ENCODE peak calls at places on chromosome 22, in seven cellular contexts. B, C, U, H, S, W and F are unnamed samples.
A peak's percentile ranks its signal among the peaks of the same experiment; 100 is the strongest.

GRCh38 chr22:42877597-42878340 is 20.7 kb upstream of the ARFGAP3 start:
- DNase-seq in W (no peak), H (no peak), U (no peak), B (no peak), S (no peak), C (no peak), F (no peak)

GRCh38 chr22:42855726-42856125 is 1.3 kb downstream of the ARFGAP3 start:
- DNase-seq in B (no peak), U (no peak), C (no peak), W (no peak), H (no peak), S (no peak), F (no peak)

GRCh38 chr22:30411780-30412179 is 13.8 kb upstream of the MTFP1 start:
- DNase-seq in C (no peak), W (no peak), H (no peak), B (no peak), U (no peak), S (no peak), F (no peak)

GRCh38 chr22:27370987-27371386 is 430.6 kb downstream of the MN1 start:
- DNase-seq in H (no peak), C (no peak), B (no peak), W (no peak), S (no peak), U (no peak), F (no peak)

GRCh38 chr22:42190274-42190673 is 59.7 kb upstream of the CYP2D6 start:
- DNase-seq in B (no peak), U (no peak), W (no peak), H (peak; percentile 36), C (no peak), S (no peak), F (no peak)

GRCh38 chr22:26550498-26551033 is 38.3 kb upstream of the TFIP11 start:
- DNase-seq in W (no peak), U (no peak), C (peak; percentile 65), B (no peak), S (peak; percentile 76), H (peak; percentile 95), F (peak; percentile 89)

GRCh38 chr22:23140385-23140784 is 1.4 kb downstream of the RSPH14 start:
- DNase-seq in W (no peak), U (no peak), C (no peak), H (no peak), B (no peak), S (no peak), F (no peak)

GRCh38 chr22:36162127-36163034 is 1.8 kb upstream of the APOL3 start:
- DNase-seq in C (no peak), B (no peak), W (no peak), H (no peak), S (no peak), U (no peak), F (no peak)

GRCh38 chr22:30390974-30391691 is 3.9 kb upstream of the RNF215 start:
- DNase-seq in B (peak; percentile 66), C (peak; percentile 88), H (peak; percentile 58), S (peak; percentile 41), W (no peak), U (peak; percentile 71), F (peak; percentile 61)

GRCh38 chr22:49290711-49291110 is 537.0 kb downstream of the BRD1 start:
- DNase-seq in H (no peak), C (no peak), W (no peak), U (peak; percentile 21), B (no peak), S (no peak), F (no peak)

GRCh38 chr22:23697031-23697970 is 6.5 kb downstream of the RGL4 start:
- DNase-seq in U (no peak), H (no peak), B (no peak), C (no peak), S (no peak), W (no peak), F (no peak)

GRCh38 chr22:19210188-19210587 is 31.7 kb upstream of the SLC25A1 start:
- DNase-seq in B (no peak), S (no peak), C (no peak), U (no peak), W (no peak), H (no peak), F (no peak)

GRCh38 chr22:35457729-35458546 is 58.0 kb downstream of the MCM5 start:
- DNase-seq in C (peak; percentile 48), U (no peak), W (no peak), B (no peak), S (no peak), H (no peak), F (no peak)

GRCh38 chr22:28829358-28830181 is 29.2 kb upstream of the XBP1 start:
- DNase-seq in S (peak; percentile 53), H (peak; percentile 70), W (peak; percentile 89), B (peak; percentile 85), C (peak; percentile 91), U (peak; percentile 68), F (peak; percentile 46)

GRCh38 chr22:23179381-23180294 is 671 bp upstream of the BCR start:
- DNase-seq in B (no peak), S (no peak), H (no peak), U (no peak), W (peak; percentile 78), C (peak; percentile 65), F (no peak)

GRCh38 chr22:36160499-36160942 is at the start of gene APOL3:
- DNase-seq in H (peak; percentile 71), S (no peak), B (no peak), U (no peak), C (no peak), W (peak; percentile 90), F (no peak)

GRCh38 chr22:41699264-41700104 is at the start of gene MEI1:
- DNase-seq in B (peak; percentile 49), W (peak; percentile 91), S (peak; percentile 30), U (peak; percentile 85), H (peak; percentile 56), C (peak; percentile 86), F (no peak)

GRCh38 chr22:35986085-35986484 is 42.5 kb downstream of the RBFOX2 start:
- DNase-seq in B (no peak), H (peak; percentile 49), W (no peak), S (no peak), C (no peak), U (no peak), F (no peak)

GRCh38 chr22:24053481-24054226 is 42.5 kb downstream of the CABIN1 start:
- DNase-seq in C (no peak), B (no peak), U (no peak), H (no peak), S (no peak), W (no peak), F (no peak)

GRCh38 chr22:26597026-26597425 is 7.1 kb upstream of the TPST2 start:
- DNase-seq in W (no peak), H (no peak), S (no peak), U (no peak), C (no peak), B (no peak), F (no peak)

GRCh38 chr22:22974795-22975580 is 87.4 kb downstream of the IGLL5 start:
- DNase-seq in C (no peak), U (no peak), S (no peak), B (no peak), H (no peak), W (no peak), F (no peak)

DNA sequence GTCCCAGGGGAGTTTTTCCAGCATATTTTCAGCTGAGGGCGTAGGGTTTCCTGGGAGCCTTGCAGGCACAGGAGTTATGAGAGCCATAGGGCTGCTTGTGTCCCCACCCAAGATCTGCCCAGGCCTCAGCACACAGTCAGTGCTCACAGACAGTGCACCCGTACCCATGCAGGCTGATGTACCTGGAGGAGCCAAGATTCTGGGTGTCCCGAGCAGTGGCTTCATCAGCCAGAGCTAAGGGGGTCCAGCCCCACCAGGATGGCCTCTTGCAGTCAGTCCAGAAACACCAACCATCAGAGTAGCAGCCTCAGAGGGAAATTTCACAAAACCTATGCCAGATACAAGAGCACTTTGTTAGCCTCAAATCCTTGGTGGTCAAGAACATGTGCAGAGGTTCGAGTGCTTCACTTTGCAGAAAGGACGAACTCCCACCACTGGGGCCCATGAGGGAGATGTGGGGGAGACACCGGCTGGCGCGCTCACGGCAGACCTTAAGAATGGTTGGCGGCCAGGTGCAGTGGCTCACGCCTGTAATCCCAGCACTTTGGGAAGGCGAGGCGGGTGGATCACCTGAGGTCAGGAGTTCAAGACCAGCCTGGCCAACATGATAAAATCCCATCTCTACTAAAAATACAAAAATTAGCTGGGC is 43.8 kb upstream of the RTL6 start:
- DNase-seq in C (peak; percentile 29), W (peak; percentile 32), U (no peak), B (no peak), H (no peak), S (no peak), F (no peak)
- TF ChIP-seq CTCF in C (no peak), W (no peak), U (no peak), B (no peak), H (no peak), S (no peak), F (no peak)

GRCh38 chr22:20247010-20247505 is 21.1 kb downstream of the RTN4R start:
- DNase-seq in S (no peak), U (no peak), C (no peak), W (no peak), H (no peak), B (peak; percentile 30), F (peak; percentile 46)
- TF ChIP-seq CTCF in S (no peak), U (no peak), C (no peak), W (no peak), H (no peak), B (no peak), F (peak; percentile 10)

DNA sequence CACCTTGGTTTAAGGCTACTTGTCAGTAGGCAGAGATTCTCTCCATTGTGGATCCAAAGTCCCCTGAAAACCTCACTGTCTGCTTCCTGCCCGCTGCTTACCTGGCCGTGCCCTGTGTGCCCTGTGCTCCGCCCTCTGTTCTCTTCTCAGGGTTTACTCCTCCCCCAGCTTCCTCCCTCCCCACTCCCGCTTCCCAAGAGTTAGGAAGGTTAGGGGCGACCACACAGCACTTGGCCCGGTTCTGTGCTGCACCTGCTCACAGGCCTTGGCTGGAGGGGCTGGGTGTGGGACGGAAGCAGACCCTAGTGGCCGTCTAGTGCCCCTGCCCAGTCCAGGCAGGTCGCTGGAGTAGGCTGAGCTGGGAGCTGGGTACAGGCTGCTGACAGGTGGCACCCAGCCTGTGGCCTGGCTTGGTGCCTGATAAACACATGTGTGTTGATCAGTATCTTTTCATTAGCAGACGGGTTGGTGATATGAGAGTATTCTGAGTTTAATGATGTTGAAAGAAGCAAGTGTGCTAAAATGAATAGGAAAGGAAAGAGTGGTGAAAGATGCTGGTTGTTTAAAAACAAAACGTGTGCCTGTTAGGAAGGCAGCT is 40.5 kb downstream of the GRAMD4 start:
- DNase-seq in C (no peak), S (no peak), B (no peak), U (no peak), W (no peak), H (no peak), F (no peak)
- TF ChIP-seq CTCF in C (peak; percentile 53), S (no peak), B (no peak), U (no peak), W (no peak), H (no peak), F (no peak)

DNA sequence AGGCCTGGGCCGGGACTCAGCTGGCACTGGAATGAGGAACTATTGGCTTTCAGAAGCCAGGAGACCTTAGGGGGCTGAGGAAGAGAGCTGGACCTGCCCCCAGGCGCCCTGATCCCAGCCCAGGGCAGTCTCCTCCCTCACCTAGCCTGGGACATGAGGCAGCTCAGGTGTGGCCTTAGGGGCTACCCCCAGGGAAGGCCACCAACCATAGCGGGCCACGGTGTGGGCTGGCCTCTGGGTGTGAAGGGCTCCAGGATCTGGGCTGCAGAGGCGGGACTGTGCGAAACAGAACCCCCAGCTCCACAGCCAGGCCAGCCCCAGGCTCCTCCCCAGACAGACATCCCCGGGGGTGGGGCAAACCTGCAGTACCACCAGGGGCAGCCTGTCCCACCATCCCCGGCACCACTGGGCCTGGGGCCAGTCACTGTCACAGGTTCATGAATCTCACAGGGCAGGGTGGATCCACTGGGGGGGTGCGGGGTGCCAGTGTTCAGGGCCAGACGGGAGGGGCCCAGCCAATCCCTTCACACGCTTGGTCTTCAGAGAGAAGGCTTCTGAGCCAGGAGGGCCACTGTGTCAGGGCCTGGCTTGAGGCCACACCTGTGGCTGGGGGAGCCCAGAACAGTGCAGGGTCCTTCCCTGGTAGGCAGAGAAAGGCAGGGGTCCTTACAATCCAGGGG is 3.5 kb downstream of the PLXNB2 start:
- DNase-seq in H (no peak), B (peak; percentile 66), U (peak; percentile 77), C (peak; percentile 87), W (peak; percentile 88), S (no peak), F (peak; percentile 21)
- TF ChIP-seq CTCF in H (no peak), B (no peak), U (peak; percentile 25), C (peak; percentile 48), W (no peak), S (peak; percentile 16), F (peak; percentile 28)